ENCODE peak calls at places on chromosomes 4 and X, in six cellular contexts. S is PC-3, Y is A549, R is neural progenitor cell, U is A673, H is mammary epithelial cell. P is an unnamed sample.

GRCh38 chrX:153519569-153520285 is 2.3 kb downstream of the ATP2B3 start:
- DNase-seq in S (peak), Y (no peak), R (no peak), U (no peak), H (no peak), P (no peak)

GRCh38 chrX:153585827-153586226 is 13.1 kb downstream of the CCNQ start:
- DNase-seq in S (no peak), Y (no peak), R (no peak), U (no peak), H (no peak), P (no peak)

GRCh38 chr4:144709159-144709558 is 63.2 kb downstream of the HHIP start:
- DNase-seq in S (peak), Y (no peak), R (peak), U (no peak), H (peak), P (peak)

GRCh38 chrX:155056877-155057792 is 13.8 kb downstream of the CMC4 start:
- DNase-seq in S (peak), Y (peak), R (peak), U (peak), H (peak), P (no peak)

GRCh38 chr4:84501721-84502267 is 2.7 kb upstream of the NKX6-1 start:
- DNase-seq in S (no peak), Y (no peak), R (peak), U (no peak), H (no peak), P (no peak)

GRCh38 chr4:40325406-40326019 is 9.6 kb upstream of the CHRNA9 start:
- DNase-seq in S (peak), Y (peak), R (peak), U (peak), H (peak), P (no peak)

GRCh38 chr4:183773790-183774189 is 114.7 kb downstream of the TRAPPC11 start:
- DNase-seq in S (no peak), Y (no peak), R (no peak), U (no peak), H (no peak), P (no peak)

GRCh38 chrX:56787734-56788152 is 58.7 kb downstream of the NBDY start:
- DNase-seq in S (no peak), Y (no peak), R (peak), U (no peak), H (no peak), P (no peak)

GRCh38 chr4:3291969-3292570 is 751 bp upstream of the RGS12 start:
- DNase-seq in S (peak), Y (peak), R (peak), U (peak), H (peak), P (no peak)

GRCh38 chr4:91099666-91100065 is 972.5 kb downstream of the CCSER1 start:
- DNase-seq in S (no peak), Y (no peak), R (peak), U (no peak), H (no peak), P (no peak)

GRCh38 chr4:158624889-158625478 is 46.7 kb downstream of the C4orf46 start:
- DNase-seq in S (peak), Y (peak), R (peak), U (peak), H (peak), P (peak)

GRCh38 chr4:142380052-142380598 is 466.0 kb downstream of the INPP4B start:
- DNase-seq in S (no peak), Y (no peak), R (no peak), U (no peak), H (no peak), P (no peak)

GRCh38 chr4:92189146-92189545 is 114.6 kb upstream of the GRID2 start:
- DNase-seq in S (no peak), Y (no peak), R (no peak), U (no peak), H (no peak), P (no peak)

GRCh38 chrX:13215729-13216128 is 104.1 kb downstream of the ATXN3L start:
- DNase-seq in S (peak), Y (no peak), R (no peak), U (no peak), H (no peak), P (no peak)

GRCh38 chr4:170386974-170387373 is 297.2 kb upstream of the AADAT start:
- DNase-seq in S (no peak), Y (no peak), R (no peak), U (no peak), H (peak), P (no peak)

GRCh38 chr4:79723507-79723906 is 315.5 kb upstream of the GK2 start:
- DNase-seq in S (no peak), Y (no peak), R (no peak), U (no peak), H (no peak), P (no peak)

GRCh38 chr4:72430050-72430449 is 139.0 kb downstream of the ADAMTS3 start:
- DNase-seq in S (peak), Y (no peak), R (no peak), U (peak), H (no peak), P (peak)

GRCh38 chrX:66074920-66075879 is 35.3 kb upstream of the VSIG4 start:
- DNase-seq in S (peak), Y (no peak), R (no peak), U (peak), H (no peak), P (no peak)

GRCh38 chr4:52126946-52127345 is 75.8 kb downstream of the SPATA18 start:
- DNase-seq in S (peak), Y (no peak), R (no peak), U (peak), H (peak), P (no peak)

GRCh38 chrX:7045238-7045955 is 102.1 kb upstream of the STS start:
- DNase-seq in S (no peak), Y (no peak), R (no peak), U (no peak), H (no peak), P (no peak)

GRCh38 chr4:42568610-42569207 is 88.2 kb downstream of the ATP8A1 start:
- DNase-seq in S (peak), Y (peak), R (peak), U (peak), H (peak), P (peak)

GRCh38 chrX:146264763-146265375 is 447.2 kb downstream of the SLITRK2 start:
- DNase-seq in S (no peak), Y (no peak), R (no peak), U (no peak), H (no peak), P (no peak)

GRCh38 chr4:24192018-24192641 is 302.3 kb upstream of the PPARGC1A start:
- DNase-seq in S (no peak), Y (no peak), R (no peak), U (no peak), H (no peak), P (no peak)

GRCh38 chr4:6425911-6426310 is 46.5 kb downstream of the PPP2R2C start:
- DNase-seq in S (no peak), Y (no peak), R (no peak), U (no peak), H (no peak), P (no peak)

GRCh38 chr4:94472056-94472826 is 20.5 kb downstream of the PDLIM5 start:
- DNase-seq in S (peak), Y (no peak), R (no peak), U (no peak), H (peak), P (no peak)

GRCh38 chrX:101619336-101619735 is 1.5 kb upstream of the ARMCX6 start:
- DNase-seq in S (peak), Y (no peak), R (peak), U (peak), H (peak), P (no peak)

GRCh38 chrX:108270280-108270679 is 167.9 kb downstream of the COL4A6 start:
- DNase-seq in S (no peak), Y (peak), R (no peak), U (no peak), H (peak), P (no peak)

GRCh38 chr4:152265149-152265621 is 270.7 kb downstream of the FBXW7 start:
- DNase-seq in S (peak), Y (peak), R (no peak), U (peak), H (peak), P (no peak)

GRCh38 chr4:24690436-24690835 is 104.9 kb upstream of the SOD3 start:
- DNase-seq in S (peak), Y (no peak), R (no peak), U (peak), H (no peak), P (no peak)

GRCh38 chrX:100973411-100973810 is 3.9 kb downstream of the ARL13A start:
- DNase-seq in S (peak), Y (peak), R (no peak), U (no peak), H (peak), P (no peak)

GRCh38 chrX:107348990-107349389 is 100.5 kb upstream of the FRMPD3 start:
- DNase-seq in S (no peak), Y (no peak), R (no peak), U (no peak), H (no peak), P (no peak)

GRCh38 chr4:182015893-182016292 is 227.3 kb upstream of the TENM3 start:
- DNase-seq in S (no peak), Y (peak), R (no peak), U (peak), H (peak), P (no peak)

GRCh38 chr4:10998826-10999225 is 314.3 kb upstream of the CLNK start:
- DNase-seq in S (no peak), Y (no peak), R (no peak), U (no peak), H (no peak), P (peak)

GRCh38 chr4:125368684-125369083 is 53.9 kb downstream of the FAT4 start:
- DNase-seq in S (peak), Y (no peak), R (no peak), U (peak), H (peak), P (no peak)

GRCh38 chr4:6892190-6892908 is 17.3 kb upstream of the TBC1D14 start:
- DNase-seq in S (peak), Y (peak), R (peak), U (no peak), H (no peak), P (no peak)

GRCh38 chr4:106340774-106341173 is 24.4 kb downstream of the AIMP1 start:
- DNase-seq in S (no peak), Y (no peak), R (no peak), U (no peak), H (no peak), P (no peak)

GRCh38 chr4:164204434-164204833 is 549.5 kb upstream of the SMIM31 start:
- DNase-seq in S (peak), Y (peak), R (no peak), U (peak), H (peak), P (peak)

GRCh38 chr4:188023682-188024081 is 28.1 kb downstream of the ZFP42 start:
- DNase-seq in S (peak), Y (no peak), R (no peak), U (no peak), H (peak), P (no peak)

GRCh38 chrX:140362861-140363260 is 142.0 kb downstream of the SOX3 start:
- DNase-seq in S (no peak), Y (no peak), R (no peak), U (no peak), H (no peak), P (no peak)

DNA sequence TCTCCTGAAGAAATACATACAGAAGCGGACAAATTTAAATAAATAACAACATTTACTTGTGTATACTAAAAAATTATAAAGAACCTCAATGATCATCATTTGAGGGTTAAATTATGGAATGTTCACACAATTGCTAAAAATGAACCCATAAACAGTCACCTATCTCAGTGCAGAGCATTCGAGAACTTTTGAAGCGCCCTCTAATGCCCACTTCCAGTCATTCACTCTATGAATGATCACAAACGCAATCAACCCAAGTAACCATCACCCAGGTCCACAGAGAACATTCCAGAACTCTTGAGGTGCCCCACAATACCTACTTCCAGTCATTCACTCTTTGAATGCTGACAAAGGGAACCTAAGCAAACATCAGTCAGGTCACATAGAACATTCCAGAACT is 103.5 kb upstream of the PLAC1 start:
- DNase-seq in S (peak), Y (peak), R (no peak), U (peak), H (no peak), P (no peak)
- TF ChIP-seq CTCF in S (peak), Y (peak), R (peak), U (peak), H (peak), P (peak)

GRCh38 chr4:77193511-77194236 is 36.7 kb downstream of the CCNG2 start:
- DNase-seq in S (no peak), Y (no peak), R (peak), U (no peak), H (no peak), P (no peak)
- H3K4me3 ChIP-seq in S (no peak), Y (no peak), R (no peak), U (no peak), H (no peak), P (no peak)

GRCh38 chrX:11460347-11460746 is 167.1 kb downstream of the AMELX start:
- DNase-seq in S (peak), Y (no peak), R (no peak), U (peak), H (no peak), P (no peak)
- TF ChIP-seq CTCF in S (peak), Y (no peak), R (no peak), U (peak), H (peak), P (peak)

DNA sequence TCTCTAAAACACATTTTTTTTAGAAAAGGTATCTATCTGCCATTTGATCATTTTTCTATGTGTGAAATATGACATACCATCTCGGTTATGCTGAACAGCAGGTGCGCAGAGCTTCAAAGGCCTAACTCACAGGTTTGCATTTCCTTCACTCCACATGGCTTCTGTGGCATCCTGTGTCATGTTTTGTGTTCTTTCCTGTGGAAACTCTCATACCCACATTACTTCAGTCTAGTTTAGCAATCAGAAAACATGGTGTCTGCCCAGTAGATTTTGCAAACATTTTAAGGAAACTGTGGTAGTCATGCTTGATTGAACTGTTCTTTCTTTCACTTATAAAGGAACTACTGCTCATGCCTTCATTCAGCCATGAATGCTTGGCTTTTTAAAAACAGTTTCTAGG is 11.3 kb upstream of the ARAP2 start:
- DNase-seq in S (no peak), Y (no peak), R (no peak), U (no peak), H (no peak), P (no peak)
- H3K4me3 ChIP-seq in S (no peak), Y (no peak), R (no peak), U (no peak), H (no peak), P (no peak)

P was measured in epithelial cell of proximal tubule.